ENCODE peak calls at places on chromosomes 7 and 10, in ten cellular contexts. Z is astrocyte of the spinal cord, S is IMR-90, N is GM06990, Q is fibroblast of lung, C is WERI-Rb-1, U is cardiac fibroblast, R is psoas muscle, H is tibial nerve, G is epithelial cell of esophagus. F is an unnamed sample.

GRCh38 chr10:30378607-30379006 is 29.5 kb upstream of the MTPAP start:
- DNase-seq in G (peak; percentile 10), Q (no peak), S (peak; percentile 35), C (no peak), R (no peak), N (no peak), U (no peak), H (no peak), Z (no peak), F (no peak)

GRCh38 chr7:101832205-101832631 is 14.8 kb downstream of the CUX1 start:
- DNase-seq in N (no peak), C (no peak), H (no peak), S (no peak), U (no peak), G (peak; percentile 51), Z (no peak), R (no peak), Q (no peak), F (no peak)

GRCh38 chr7:43572516-43573049 is 10.3 kb upstream of the STK17A start:
- DNase-seq in S (peak; percentile 100), H (no peak), C (no peak), Q (peak; percentile 100), R (no peak), U (peak; percentile 100), G (peak; percentile 99), Z (peak; percentile 99), N (no peak), F (peak; percentile 99)

GRCh38 chr7:81159402-81159801 is 240.6 kb upstream of the SEMA3C start:
- DNase-seq in H (no peak), R (no peak), S (peak; percentile 68), Z (peak; percentile 46), Q (peak; percentile 87), U (no peak), G (peak; percentile 11), C (no peak), N (no peak), F (peak; percentile 29)

GRCh38 chr7:21357146-21358097 is 70.5 kb upstream of the SP4 start:
- DNase-seq in U (no peak), Z (no peak), G (no peak), S (no peak), R (no peak), N (no peak), C (no peak), H (no peak), Q (no peak), F (no peak)

GRCh38 chr10:66049335-66049734 is 876.5 kb upstream of the LRRTM3 start:
- DNase-seq in C (no peak), U (no peak), H (no peak), Q (no peak), S (no peak), R (no peak), N (no peak), Z (no peak), G (no peak), F (no peak)

GRCh38 chr7:157507987-157508386 is 171.2 kb downstream of the DNAJB6 start:
- DNase-seq in C (no peak), N (no peak), U (no peak), S (no peak), H (no peak), Z (no peak), Q (no peak), R (no peak), G (no peak), F (no peak)

GRCh38 chr7:139118234-139118802 is 8.8 kb upstream of the ZC3HAV1 start:
- DNase-seq in Z (peak; percentile 41), G (peak; percentile 89), H (no peak), Q (peak; percentile 82), U (peak; percentile 85), C (no peak), S (peak; percentile 81), N (peak; percentile 51), R (no peak), F (peak; percentile 45)

GRCh38 chr7:101232141-101232821 is 5.3 kb downstream of the CLDN15 start:
- DNase-seq in H (no peak), C (no peak), S (no peak), N (no peak), G (peak; percentile 82), Q (no peak), R (no peak), Z (no peak), U (no peak), F (no peak)

GRCh38 chr10:127736915-127737562 is at the start of gene FOXI2:
- DNase-seq in U (no peak), Z (no peak), C (no peak), H (no peak), Q (no peak), R (no peak), S (no peak), N (no peak), G (no peak), F (no peak)

GRCh38 chr10:43124094-43124521 is 14.1 kb upstream of the CSGALNACT2 start:
- DNase-seq in N (no peak), R (no peak), G (no peak), Q (no peak), Z (no peak), C (peak; percentile 0), U (no peak), H (no peak), S (no peak), F (no peak)

GRCh38 chr7:123393623-123394022 is 140.8 kb downstream of the IQUB start:
- DNase-seq in H (no peak), C (no peak), N (no peak), U (no peak), S (no peak), R (no peak), Q (no peak), G (no peak), Z (no peak), F (no peak)

GRCh38 chr7:151372612-151373265 is 31.1 kb downstream of the NUB1 start:
- DNase-seq in Z (peak; percentile 61), C (no peak), Q (no peak), N (no peak), S (no peak), G (no peak), H (no peak), U (no peak), R (no peak), F (no peak)

GRCh38 chr10:126949161-126949503 is 43.9 kb downstream of the DOCK1 start:
- DNase-seq in Z (no peak), U (no peak), N (no peak), H (no peak), S (no peak), C (no peak), R (no peak), Q (no peak), G (no peak), F (no peak)

GRCh38 chr10:44010873-44011602 is 362.4 kb upstream of the ZNF32 start:
- DNase-seq in Z (no peak), C (no peak), R (no peak), S (peak; percentile 12), Q (peak; percentile 54), H (no peak), G (peak; percentile 3), N (peak; percentile 78), U (peak; percentile 71), F (no peak)

GRCh38 chr10:85926136-85926535 is 440.5 kb downstream of the GRID1 start:
- DNase-seq in N (no peak), R (no peak), U (no peak), S (no peak), Z (no peak), H (no peak), G (no peak), C (no peak), Q (no peak), F (no peak)

DNA sequence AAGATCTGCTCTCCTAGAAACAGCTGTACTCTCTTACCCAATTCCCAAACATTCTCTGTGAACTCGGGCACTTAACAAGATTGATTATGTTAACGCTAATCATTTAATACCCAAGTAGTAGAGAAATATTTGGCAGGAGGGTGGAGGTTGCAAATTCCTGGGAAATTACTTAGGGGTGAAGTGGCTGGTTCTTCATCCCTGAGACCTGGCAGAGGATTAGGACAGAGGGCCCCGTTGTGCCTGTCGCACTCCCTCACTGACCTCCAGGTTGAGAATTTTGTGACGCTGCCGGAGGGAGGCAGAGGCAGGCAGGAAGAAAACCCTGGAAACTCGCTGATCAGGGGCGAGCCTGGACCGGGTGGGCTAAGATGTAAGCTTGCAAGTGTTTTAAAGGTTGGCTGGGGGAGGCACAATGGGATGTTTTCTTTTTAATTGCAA is 182.6 kb downstream of the TCF7L2 start:
- DNase-seq in G (no peak), U (peak; percentile 18), S (peak; percentile 32), N (no peak), R (no peak), C (peak; percentile 18), H (no peak), Q (peak; percentile 70), Z (no peak), F (no peak)
- TF ChIP-seq CTCF in G (no peak), U (no peak), S (no peak), N (no peak), R (no peak), C (no peak), H (no peak), Q (no peak), Z (no peak), F (no peak)

DNA sequence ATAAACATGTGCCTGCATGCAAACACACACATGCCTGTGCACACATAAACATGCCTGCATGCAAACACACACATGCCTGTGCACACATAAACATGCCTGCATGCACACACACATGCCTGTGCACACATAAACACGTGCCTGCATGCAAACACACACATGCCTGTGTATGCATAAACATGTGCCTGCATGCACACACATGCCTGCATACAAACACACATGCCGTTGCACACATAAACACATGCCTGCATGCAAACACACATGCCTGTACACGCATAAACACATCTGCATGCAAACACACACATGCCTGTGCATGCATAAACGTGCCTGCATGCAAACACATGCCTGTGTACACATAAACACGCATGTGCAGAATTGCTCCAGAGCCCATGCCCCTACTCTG is 22.4 kb downstream of the NKX6-2 start:
- DNase-seq in R (no peak), N (no peak), G (no peak), Q (no peak), S (no peak), U (no peak), Z (no peak), H (no peak), C (no peak), F (no peak)
- TF ChIP-seq CTCF in R (no peak), N (no peak), G (no peak), Q (no peak), S (no peak), U (no peak), Z (no peak), H (no peak), C (no peak), F (no peak)

DNA sequence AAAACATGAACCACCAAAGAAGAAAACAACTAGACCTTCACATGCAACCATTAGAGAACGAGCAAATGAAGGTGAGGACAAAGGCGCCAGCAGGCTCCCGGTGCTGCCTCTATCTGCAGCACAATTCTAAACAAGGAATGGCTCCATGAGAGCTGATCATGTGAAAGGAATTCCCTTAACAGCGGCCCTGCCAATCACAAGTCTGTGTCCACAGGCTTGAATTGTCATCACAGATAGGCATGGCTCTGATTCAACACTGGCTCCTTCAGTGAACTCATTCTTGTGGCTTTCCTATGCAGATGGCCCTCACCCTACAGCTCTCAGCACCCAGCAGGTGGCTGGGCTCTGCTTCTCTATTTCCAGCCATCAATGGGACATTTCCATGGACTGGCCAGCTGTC is 36.3 kb downstream of the LAMB1 start:
- DNase-seq in N (no peak), R (no peak), C (peak; percentile 33), H (no peak), Z (peak; percentile 89), U (peak; percentile 89), S (peak; percentile 85), G (peak; percentile 94), Q (peak; percentile 96), F (peak; percentile 93)
- TF ChIP-seq CTCF in N (no peak), R (no peak), C (no peak), H (no peak), Z (peak; percentile 5), U (peak; percentile 16), S (no peak), G (peak; percentile 27), Q (no peak), F (peak; percentile 44)

GRCh38 chr10:27742195-27742925 is 3.3 kb downstream of the MKX start:
- DNase-seq in R (peak; percentile 86), H (peak; percentile 40), G (peak; percentile 69), S (peak; percentile 85), Q (peak; percentile 80), C (peak; percentile 38), Z (peak; percentile 89), U (peak; percentile 76), N (peak; percentile 87), F (peak; percentile 82)
- TF ChIP-seq CTCF in R (peak; percentile 77), H (peak; percentile 78), G (peak; percentile 40), S (peak; percentile 89), Q (peak; percentile 53), C (peak; percentile 70), Z (peak; percentile 76), U (peak; percentile 42), N (peak; percentile 35), F (peak; percentile 62)